ENCODE peak calls at places on chromosomes 11 and 22, in ten cellular contexts. G is SK-N-SH; E is breast epithelium; V is GM23248; J is Panc1; W is A549; I is thyroid gland; A is cardiac muscle cell; Q is uterus; X is naive thymus-derived CD4-positive, alpha-beta T cell. D is an unnamed sample.

GRCh38 chr11:112634551-112634950 is 326.7 kb upstream of the NCAM1 start:
- DNase-seq in X (no peak), E (no peak), Q (no peak), W (no peak), I (no peak), J (no peak), V (peak), A (no peak), G (no peak), D (no peak)

GRCh38 chr22:46052331-46052771 is 75.4 kb upstream of the WNT7B start:
- DNase-seq in J (no peak), X (no peak), Q (peak), E (peak), A (no peak), V (peak), I (no peak), W (no peak), G (no peak), D (no peak)

GRCh38 chr11:60785806-60786361 is 751 bp downstream of the MS4A10 start:
- DNase-seq in E (no peak), W (no peak), X (no peak), A (peak), V (peak), J (no peak), Q (no peak), I (no peak), G (no peak), D (no peak)

GRCh38 chr11:34613462-34614183 is 7.3 kb upstream of the EHF start:
- DNase-seq in V (no peak), A (no peak), J (no peak), X (no peak), E (no peak), W (no peak), G (no peak), Q (no peak), I (no peak), D (no peak)

GRCh38 chr11:36024716-36025115 is 80.9 kb downstream of the LDLRAD3 start:
- DNase-seq in A (no peak), I (no peak), J (no peak), E (no peak), W (no peak), V (no peak), X (no peak), Q (no peak), G (no peak), D (no peak)

GRCh38 chr22:43399980-43400358 is 11.8 kb upstream of the MPPED1 start:
- DNase-seq in E (no peak), J (no peak), V (no peak), Q (no peak), I (no peak), X (no peak), G (no peak), A (no peak), W (no peak), D (no peak)

GRCh38 chr11:40816976-40817375 is 642.5 kb downstream of the LRRC4C start:
- DNase-seq in Q (no peak), X (no peak), W (no peak), V (no peak), G (no peak), I (no peak), A (no peak), E (no peak), J (no peak), D (no peak)

GRCh38 chr11:108302121-108302785 is 79.4 kb downstream of the ATM start:
- DNase-seq in J (no peak), Q (no peak), X (no peak), W (no peak), I (no peak), A (peak), E (no peak), V (peak), G (no peak), D (no peak)

GRCh38 chr22:37378642-37379058 is 48.6 kb downstream of the ELFN2 start:
- DNase-seq in I (no peak), V (peak), J (no peak), W (peak), G (no peak), A (no peak), E (no peak), X (no peak), Q (no peak), D (no peak)

GRCh38 chr11:92018332-92018731 is 206.3 kb upstream of the FAT3 start:
- DNase-seq in E (no peak), J (no peak), A (no peak), W (no peak), X (no peak), Q (no peak), I (no peak), V (no peak), G (no peak), D (no peak)

GRCh38 chr22:46727813-46728364 is 10.2 kb downstream of the CERK start:
- DNase-seq in A (no peak), W (no peak), G (no peak), J (no peak), X (no peak), E (no peak), V (no peak), I (no peak), Q (no peak), D (no peak)

GRCh38 chr11:73404048-73404447 is 27.8 kb downstream of the RELT start:
- DNase-seq in E (peak), W (peak), J (no peak), G (peak), I (peak), A (peak), Q (peak), V (peak), X (no peak), D (no peak)

GRCh38 chr11:128195057-128195751 is 392.2 kb downstream of the ETS1 start:
- DNase-seq in A (peak), V (no peak), W (no peak), E (no peak), I (no peak), Q (no peak), G (no peak), X (peak), J (no peak), D (peak)

GRCh38 chr22:49365191-49365837 is 462.4 kb downstream of the BRD1 start:
- DNase-seq in E (no peak), W (no peak), I (no peak), J (no peak), V (no peak), A (no peak), X (no peak), G (no peak), Q (no peak), D (no peak)

GRCh38 chr22:49370841-49371301 is 456.8 kb downstream of the BRD1 start:
- DNase-seq in X (no peak), J (no peak), V (no peak), W (no peak), I (no peak), Q (no peak), G (no peak), E (no peak), A (no peak), D (no peak)

GRCh38 chr11:2742611-2743426 is 43.0 kb upstream of the KCNQ1OT1 start:
- DNase-seq in G (no peak), I (no peak), X (no peak), A (no peak), Q (peak), E (no peak), J (no peak), W (no peak), V (no peak), D (no peak)

GRCh38 chr11:121448431-121448941 is 3.6 kb upstream of the SORL1 start:
- DNase-seq in A (no peak), V (no peak), E (no peak), J (no peak), X (no peak), Q (no peak), W (no peak), I (no peak), G (no peak), D (no peak)

GRCh38 chr11:92384316-92384715 is 159.7 kb downstream of the FAT3 start:
- DNase-seq in W (no peak), Q (no peak), A (peak), E (no peak), X (no peak), J (no peak), G (peak), V (peak), I (no peak), D (no peak)

GRCh38 chr11:111838054-111838453 is 33.3 kb downstream of the ALG9 start:
- DNase-seq in W (no peak), J (no peak), I (no peak), G (no peak), V (no peak), Q (no peak), A (no peak), X (no peak), E (no peak), D (no peak)

GRCh38 chr11:102267602-102268001 is 49.7 kb upstream of the BIRC3 start:
- DNase-seq in E (no peak), J (no peak), G (no peak), W (peak), X (no peak), V (peak), I (no peak), Q (no peak), A (peak), D (no peak)

GRCh38 chr11:3159296-3160190 is 5.6 kb downstream of the OSBPL5 start:
- DNase-seq in G (no peak), W (no peak), Q (peak), A (peak), I (peak), X (no peak), J (no peak), E (peak), V (peak), D (no peak)

GRCh38 chr11:17585911-17586695 is 39.0 kb downstream of the OTOG start:
- DNase-seq in G (no peak), I (no peak), A (no peak), Q (no peak), E (no peak), W (no peak), X (no peak), V (no peak), J (no peak), D (no peak)

GRCh38 chr11:120789391-120789790 is 234.5 kb upstream of the TBCEL start:
- DNase-seq in E (no peak), V (no peak), Q (no peak), A (no peak), I (no peak), W (no peak), G (no peak), J (no peak), X (no peak), D (no peak)

GRCh38 chr11:128297111-128297651 is 290.2 kb downstream of the ETS1 start:
- DNase-seq in W (no peak), J (no peak), V (no peak), X (peak), I (no peak), E (no peak), G (no peak), Q (no peak), A (no peak), D (no peak)

GRCh38 chr11:111759375-111759774 is 6.8 kb downstream of the PPP2R1B start:
- DNase-seq in G (no peak), X (no peak), W (no peak), E (no peak), J (no peak), V (no peak), A (peak), I (no peak), Q (no peak), D (no peak)

GRCh38 chr22:35379146-35379993 is 1.5 kb upstream of the HMOX1 start:
- DNase-seq in E (no peak), W (no peak), G (no peak), V (no peak), A (no peak), I (no peak), X (no peak), J (no peak), Q (no peak), D (no peak)

GRCh38 chr11:131246589-131247164 is 123.7 kb upstream of the NTM start:
- DNase-seq in A (peak), X (no peak), V (peak), I (peak), J (peak), Q (no peak), W (no peak), E (no peak), G (peak), D (no peak)

GRCh38 chr22:17118342-17118741 is 2.8 kb downstream of the TMEM121B start:
- DNase-seq in J (no peak), X (no peak), A (no peak), E (no peak), V (no peak), I (no peak), Q (no peak), W (no peak), G (no peak), D (no peak)

GRCh38 chr11:79082280-79082679 is 358.6 kb downstream of the TENM4 start:
- DNase-seq in J (no peak), V (no peak), W (no peak), G (no peak), X (no peak), I (no peak), A (no peak), Q (no peak), E (no peak), D (no peak)

GRCh38 chr11:70159612-70160570 is 43.2 kb upstream of the FADD start:
- DNase-seq in A (no peak), E (peak), J (peak), Q (peak), X (no peak), I (no peak), V (peak), W (peak), G (no peak), D (no peak)
- H3K27ac ChIP-seq in A (no peak), E (peak), J (peak), Q (no peak), X (no peak), I (no peak), V (no peak), W (peak), G (no peak), D (no peak)

GRCh38 chr11:83064011-83064410 is 7.7 kb downstream of the RAB30 start:
- DNase-seq in J (no peak), A (no peak), X (no peak), V (no peak), I (no peak), W (no peak), Q (no peak), E (no peak), G (no peak), D (no peak)
- H3K4me3 ChIP-seq in J (no peak), A (no peak), X (no peak), V (no peak), I (no peak), W (no peak), Q (no peak), E (no peak), G (no peak), D (no peak)

GRCh38 chr11:75566763-75567279 is 4.8 kb downstream of the SERPINH1 start:
- DNase-seq in Q (no peak), G (no peak), V (no peak), J (no peak), X (no peak), I (no peak), W (no peak), A (no peak), E (no peak), D (no peak)

GRCh38 chr11:75565221-75565814 is 3.3 kb downstream of the SERPINH1 start:
- DNase-seq in E (peak), A (peak), V (peak), X (no peak), G (no peak), W (no peak), I (no peak), J (no peak), Q (peak), D (no peak)

GRCh38 chr11:75568616-75569219 is 6.7 kb downstream of the SERPINH1 start:
- DNase-seq in Q (no peak), A (no peak), J (no peak), I (no peak), W (no peak), G (no peak), E (no peak), V (no peak), X (no peak), D (no peak)

GRCh38 chr11:75565916-75566762 is 4.1 kb downstream of the SERPINH1 start:
- DNase-seq in G (no peak), I (no peak), E (no peak), Q (no peak), A (no peak), W (no peak), X (no peak), V (peak), J (no peak), D (no peak)

DNA sequence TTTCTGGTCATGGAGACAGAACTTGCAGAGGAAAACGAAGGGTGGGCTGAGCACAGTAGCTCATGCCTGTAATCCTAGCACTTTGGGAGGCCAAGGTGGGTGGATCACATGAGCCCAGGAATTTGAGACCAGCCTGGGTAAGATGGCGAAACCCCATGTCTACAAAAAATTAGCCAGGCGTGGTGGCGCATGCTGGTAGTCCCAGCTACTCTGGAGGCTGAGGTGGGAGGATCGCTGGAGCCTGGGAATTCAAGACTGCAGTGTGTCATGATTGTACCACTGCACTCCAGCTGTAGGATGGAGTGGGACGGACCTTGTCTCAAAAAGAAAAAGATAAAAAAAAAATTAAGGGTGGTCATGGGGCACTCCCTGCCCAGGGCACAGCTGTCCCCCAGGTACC is 5.9 kb downstream of the SERPINH1 start:
- DNase-seq in I (no peak), G (no peak), J (no peak), X (no peak), Q (no peak), E (no peak), W (no peak), V (peak), A (no peak), D (no peak)
- H3K27ac ChIP-seq in I (no peak), G (no peak), J (no peak), X (no peak), Q (peak), E (no peak), W (no peak), V (peak), A (peak), D (no peak)

GRCh38 chr11:119154178-119154577 is 5.3 kb downstream of the ABCG4 start:
- DNase-seq in V (no peak), X (no peak), G (no peak), W (no peak), A (no peak), Q (no peak), I (no peak), J (no peak), E (no peak), D (no peak)

GRCh38 chr11:119158467-119158866 is 9.6 kb downstream of the ABCG4 start:
- DNase-seq in X (no peak), J (no peak), E (no peak), Q (no peak), W (no peak), V (no peak), I (no peak), G (no peak), A (no peak), D (no peak)

GRCh38 chr11:119156496-119156895 is 7.6 kb downstream of the ABCG4 start:
- DNase-seq in X (no peak), Q (no peak), I (no peak), W (no peak), J (no peak), E (no peak), A (no peak), V (no peak), G (no peak), D (no peak)

GRCh38 chr11:119155733-119156492 is 7.1 kb downstream of the ABCG4 start:
- DNase-seq in E (no peak), G (peak), I (peak), Q (no peak), W (peak), A (no peak), V (peak), X (no peak), J (no peak), D (no peak)

GRCh38 chr11:119157088-119157487 is 8.2 kb downstream of the ABCG4 start:
- DNase-seq in X (no peak), J (no peak), Q (no peak), A (no peak), I (peak), W (no peak), G (peak), V (no peak), E (no peak), D (no peak)
- H3K4me3 ChIP-seq in X (no peak), J (no peak), Q (no peak), A (no peak), I (no peak), W (no peak), G (no peak), V (no peak), E (no peak), D (no peak)

GRCh38 chr11:19814421-19814820 is 101.8 kb downstream of the NAV2 start:
- DNase-seq in A (no peak), X (no peak), E (no peak), Q (no peak), W (no peak), V (no peak), I (no peak), G (no peak), J (no peak), D (no peak)
- H3K27ac ChIP-seq in A (no peak), X (no peak), E (peak), Q (no peak), W (no peak), V (no peak), I (no peak), G (no peak), J (no peak), D (no peak)

DNA sequence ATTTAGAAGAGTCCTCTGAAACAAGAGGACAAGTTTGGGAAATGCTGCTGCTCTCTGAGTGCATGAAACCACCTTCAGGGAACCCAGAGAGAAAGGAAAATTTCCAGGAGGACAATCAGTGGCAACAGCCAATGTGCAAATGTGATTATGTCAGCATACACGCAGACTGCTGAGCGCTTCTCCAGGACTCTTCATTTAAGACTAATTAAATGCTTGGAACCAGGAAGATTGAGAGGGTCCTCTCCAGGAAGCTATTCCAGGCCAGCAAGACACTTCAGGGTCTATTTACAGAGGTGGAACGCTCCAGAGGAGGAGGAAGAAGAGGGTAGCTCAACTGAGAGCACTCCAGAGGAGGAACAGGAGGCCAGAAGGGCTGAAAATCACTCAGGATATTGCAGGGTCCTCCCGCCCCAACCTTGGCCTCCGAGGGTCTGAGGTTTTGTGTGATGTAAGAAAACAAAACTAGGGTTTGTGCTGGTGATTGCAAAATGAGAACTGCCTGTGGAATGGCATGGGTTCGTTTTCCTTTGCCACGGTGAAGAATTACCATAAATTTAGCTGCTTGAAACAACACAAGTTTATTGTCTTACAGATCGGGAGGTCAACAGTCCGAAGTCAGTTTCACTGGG is 14.1 kb upstream of the HTR3A start:
- DNase-seq in W (no peak), J (no peak), G (no peak), A (no peak), E (no peak), I (no peak), V (no peak), Q (no peak), X (no peak), D (no peak)
- H3K4me3 ChIP-seq in W (no peak), J (no peak), G (no peak), A (no peak), E (no peak), I (no peak), V (no peak), Q (no peak), X (no peak), D (no peak)